ENCODE peak calls at places on chromosomes 4 and X, in seven cellular contexts. One of them, this sample, is unnamed.

GRCh38 chrX:115533485-115533884 is 27.5 kb upstream of the PLS3 start:
- DNase-seq in CD4-positive, alpha-beta T cell: no peak
- DNase-seq in MCF 10A: peak
- DNase-seq in fibroblast of lung: no peak
- DNase-seq in neural progenitor cell: no peak
- DNase-seq in astrocyte of the cerebellum: no peak
- DNase-seq in fibroblast of the aortic adventitia: peak
- DNase-seq in this sample: peak

GRCh38 chrX:72080150-72080549 is 51.6 kb downstream of the RTL5 start:
- DNase-seq in CD4-positive, alpha-beta T cell: no peak
- DNase-seq in MCF 10A: no peak
- DNase-seq in fibroblast of lung: no peak
- DNase-seq in neural progenitor cell: no peak
- DNase-seq in astrocyte of the cerebellum: no peak
- DNase-seq in fibroblast of the aortic adventitia: no peak
- DNase-seq in this sample: no peak

GRCh38 chr4:109947918-109948317 is 35.2 kb downstream of the EGF start:
- DNase-seq in CD4-positive, alpha-beta T cell: no peak
- DNase-seq in MCF 10A: no peak
- DNase-seq in fibroblast of lung: no peak
- DNase-seq in neural progenitor cell: no peak
- DNase-seq in astrocyte of the cerebellum: no peak
- DNase-seq in fibroblast of the aortic adventitia: no peak
- DNase-seq in this sample: no peak

GRCh38 chrX:120564925-120565324 is 4.2 kb upstream of the CUL4B start:
- DNase-seq in CD4-positive, alpha-beta T cell: no peak
- DNase-seq in MCF 10A: no peak
- DNase-seq in fibroblast of lung: no peak
- DNase-seq in neural progenitor cell: no peak
- DNase-seq in astrocyte of the cerebellum: no peak
- DNase-seq in fibroblast of the aortic adventitia: no peak
- DNase-seq in this sample: no peak

GRCh38 chrX:138519296-138519695 is 192.2 kb downstream of the FGF13 start:
- DNase-seq in CD4-positive, alpha-beta T cell: no peak
- DNase-seq in MCF 10A: peak
- DNase-seq in fibroblast of lung: peak
- DNase-seq in neural progenitor cell: peak
- DNase-seq in astrocyte of the cerebellum: peak
- DNase-seq in fibroblast of the aortic adventitia: no peak
- DNase-seq in this sample: no peak

GRCh38 chr4:6123976-6124375 is 76.4 kb downstream of the JAKMIP1 start:
- DNase-seq in CD4-positive, alpha-beta T cell: no peak
- DNase-seq in MCF 10A: no peak
- DNase-seq in fibroblast of lung: no peak
- DNase-seq in neural progenitor cell: no peak
- DNase-seq in astrocyte of the cerebellum: no peak
- DNase-seq in fibroblast of the aortic adventitia: no peak
- DNase-seq in this sample: no peak

GRCh38 chrX:26788402-26788998 is 572.5 kb downstream of the MAGEB5 start:
- DNase-seq in CD4-positive, alpha-beta T cell: no peak
- DNase-seq in MCF 10A: no peak
- DNase-seq in fibroblast of lung: no peak
- DNase-seq in neural progenitor cell: no peak
- DNase-seq in astrocyte of the cerebellum: no peak
- DNase-seq in fibroblast of the aortic adventitia: peak
- DNase-seq in this sample: peak

GRCh38 chrX:124931241-124931640 is 388.4 kb upstream of the TEX13C start:
- DNase-seq in CD4-positive, alpha-beta T cell: no peak
- DNase-seq in MCF 10A: no peak
- DNase-seq in fibroblast of lung: no peak
- DNase-seq in neural progenitor cell: no peak
- DNase-seq in astrocyte of the cerebellum: no peak
- DNase-seq in fibroblast of the aortic adventitia: no peak
- DNase-seq in this sample: no peak

GRCh38 chr4:140012688-140013087 is 141.3 kb downstream of the MAML3 start:
- DNase-seq in CD4-positive, alpha-beta T cell: peak
- DNase-seq in MCF 10A: peak
- DNase-seq in fibroblast of lung: peak
- DNase-seq in neural progenitor cell: peak
- DNase-seq in astrocyte of the cerebellum: peak
- DNase-seq in fibroblast of the aortic adventitia: peak
- DNase-seq in this sample: peak

GRCh38 chr4:61911313-61911756 is 711.2 kb downstream of the ADGRL3 start:
- DNase-seq in CD4-positive, alpha-beta T cell: no peak
- DNase-seq in MCF 10A: no peak
- DNase-seq in fibroblast of lung: peak
- DNase-seq in neural progenitor cell: peak
- DNase-seq in astrocyte of the cerebellum: peak
- DNase-seq in fibroblast of the aortic adventitia: no peak
- DNase-seq in this sample: peak

GRCh38 chrX:48818098-48818497 is 8.2 kb upstream of the ERAS start:
- DNase-seq in CD4-positive, alpha-beta T cell: no peak
- DNase-seq in MCF 10A: no peak
- DNase-seq in fibroblast of lung: no peak
- DNase-seq in neural progenitor cell: no peak
- DNase-seq in astrocyte of the cerebellum: no peak
- DNase-seq in fibroblast of the aortic adventitia: no peak
- DNase-seq in this sample: no peak

GRCh38 chrX:50813843-50814661 is at the start of gene SHROOM4:
- DNase-seq in CD4-positive, alpha-beta T cell: no peak
- DNase-seq in MCF 10A: no peak
- DNase-seq in fibroblast of lung: peak
- DNase-seq in neural progenitor cell: peak
- DNase-seq in astrocyte of the cerebellum: no peak
- DNase-seq in fibroblast of the aortic adventitia: peak
- DNase-seq in this sample: peak

GRCh38 chrX:10453945-10454344 is 166.4 kb downstream of the MID1 start:
- DNase-seq in CD4-positive, alpha-beta T cell: no peak
- DNase-seq in MCF 10A: no peak
- DNase-seq in fibroblast of lung: no peak
- DNase-seq in neural progenitor cell: peak
- DNase-seq in astrocyte of the cerebellum: no peak
- DNase-seq in fibroblast of the aortic adventitia: no peak
- DNase-seq in this sample: no peak

GRCh38 chrX:66328950-66329596 is 165.0 kb downstream of the HEPH start:
- DNase-seq in CD4-positive, alpha-beta T cell: no peak
- DNase-seq in MCF 10A: no peak
- DNase-seq in fibroblast of lung: no peak
- DNase-seq in neural progenitor cell: no peak
- DNase-seq in astrocyte of the cerebellum: no peak
- DNase-seq in fibroblast of the aortic adventitia: no peak
- DNase-seq in this sample: no peak

GRCh38 chr4:140567722-140568121 is 1.0 kb downstream of the UCP1 start:
- DNase-seq in CD4-positive, alpha-beta T cell: no peak
- DNase-seq in MCF 10A: no peak
- DNase-seq in fibroblast of lung: peak
- DNase-seq in neural progenitor cell: peak
- DNase-seq in astrocyte of the cerebellum: no peak
- DNase-seq in fibroblast of the aortic adventitia: peak
- DNase-seq in this sample: peak

GRCh38 chr4:70734168-70734954 is 12.6 kb downstream of the RUFY3 start:
- DNase-seq in CD4-positive, alpha-beta T cell: peak
- DNase-seq in MCF 10A: peak
- DNase-seq in fibroblast of lung: peak
- DNase-seq in neural progenitor cell: peak
- DNase-seq in astrocyte of the cerebellum: no peak
- DNase-seq in fibroblast of the aortic adventitia: peak
- DNase-seq in this sample: peak

GRCh38 chr4:4387531-4388311 is 819 bp downstream of the NSG1 start:
- DNase-seq in CD4-positive, alpha-beta T cell: no peak
- DNase-seq in MCF 10A: no peak
- DNase-seq in fibroblast of lung: no peak
- DNase-seq in neural progenitor cell: peak
- DNase-seq in astrocyte of the cerebellum: no peak
- DNase-seq in fibroblast of the aortic adventitia: no peak
- DNase-seq in this sample: no peak

GRCh38 chr4:25795091-25795490 is 67.7 kb downstream of the SEL1L3 start:
- DNase-seq in CD4-positive, alpha-beta T cell: no peak
- DNase-seq in MCF 10A: no peak
- DNase-seq in fibroblast of lung: no peak
- DNase-seq in neural progenitor cell: no peak
- DNase-seq in astrocyte of the cerebellum: no peak
- DNase-seq in fibroblast of the aortic adventitia: no peak
- DNase-seq in this sample: no peak

GRCh38 chrX:27444093-27444908 is 18.8 kb downstream of the PPP4R3C start:
- DNase-seq in CD4-positive, alpha-beta T cell: no peak
- DNase-seq in MCF 10A: peak
- DNase-seq in fibroblast of lung: no peak
- DNase-seq in neural progenitor cell: no peak
- DNase-seq in astrocyte of the cerebellum: no peak
- DNase-seq in fibroblast of the aortic adventitia: no peak
- DNase-seq in this sample: no peak

DNA sequence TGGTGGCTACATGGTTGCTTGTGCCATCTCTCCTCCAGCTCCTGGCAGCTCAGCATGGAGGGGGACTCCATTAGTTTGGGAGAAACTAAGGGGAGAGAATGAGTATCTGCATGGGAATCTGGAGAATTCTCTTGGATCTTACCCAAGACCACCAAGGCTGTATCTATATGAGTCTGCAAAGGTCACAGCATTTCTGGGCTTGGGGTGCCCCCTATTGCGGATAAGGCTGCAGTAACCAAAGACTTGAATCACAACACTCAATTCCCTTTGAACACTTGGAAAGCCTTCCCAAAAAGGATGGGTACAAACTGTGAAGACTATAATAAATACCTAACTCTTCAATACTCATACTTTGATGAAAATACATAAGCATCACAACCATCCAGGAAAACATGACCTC is 623.5 kb upstream of the NR3C2 start:
- DNase-seq in CD4-positive, alpha-beta T cell: no peak
- DNase-seq in MCF 10A: no peak
- DNase-seq in fibroblast of lung: peak
- DNase-seq in neural progenitor cell: peak
- DNase-seq in astrocyte of the cerebellum: no peak
- DNase-seq in fibroblast of the aortic adventitia: no peak
- DNase-seq in this sample: no peak
- TF ChIP-seq CTCF in CD4-positive, alpha-beta T cell: no peak
- TF ChIP-seq CTCF in MCF 10A: no peak
- TF ChIP-seq CTCF in fibroblast of lung: no peak
- TF ChIP-seq CTCF in neural progenitor cell: peak
- TF ChIP-seq CTCF in astrocyte of the cerebellum: no peak
- TF ChIP-seq CTCF in fibroblast of the aortic adventitia: no peak
- TF ChIP-seq CTCF in this sample: no peak

GRCh38 chrX:17744896-17745523 is 7.7 kb downstream of the SCML1 start:
- DNase-seq in CD4-positive, alpha-beta T cell: no peak
- DNase-seq in MCF 10A: peak
- DNase-seq in fibroblast of lung: no peak
- DNase-seq in neural progenitor cell: no peak
- DNase-seq in astrocyte of the cerebellum: no peak
- DNase-seq in fibroblast of the aortic adventitia: peak
- DNase-seq in this sample: peak
- TF ChIP-seq CTCF in CD4-positive, alpha-beta T cell: peak
- TF ChIP-seq CTCF in MCF 10A: peak
- TF ChIP-seq CTCF in fibroblast of lung: no peak
- TF ChIP-seq CTCF in neural progenitor cell: peak
- TF ChIP-seq CTCF in astrocyte of the cerebellum: no peak
- TF ChIP-seq CTCF in fibroblast of the aortic adventitia: peak
- TF ChIP-seq CTCF in this sample: peak

GRCh38 chr4:153488006-153488718 is 22.0 kb downstream of the TMEM131L start:
- DNase-seq in CD4-positive, alpha-beta T cell: no peak
- DNase-seq in MCF 10A: no peak
- DNase-seq in fibroblast of lung: peak
- DNase-seq in neural progenitor cell: no peak
- DNase-seq in astrocyte of the cerebellum: no peak
- DNase-seq in fibroblast of the aortic adventitia: peak
- DNase-seq in this sample: peak
- TF ChIP-seq CTCF in CD4-positive, alpha-beta T cell: no peak
- TF ChIP-seq CTCF in MCF 10A: no peak
- TF ChIP-seq CTCF in fibroblast of lung: no peak
- TF ChIP-seq CTCF in neural progenitor cell: no peak
- TF ChIP-seq CTCF in astrocyte of the cerebellum: no peak
- TF ChIP-seq CTCF in fibroblast of the aortic adventitia: no peak
- TF ChIP-seq CTCF in this sample: no peak

GRCh38 chrX:39247536-39247935 is 446.3 kb downstream of the MID1IP1 start:
- DNase-seq in CD4-positive, alpha-beta T cell: no peak
- DNase-seq in MCF 10A: no peak
- DNase-seq in fibroblast of lung: no peak
- DNase-seq in neural progenitor cell: no peak
- DNase-seq in astrocyte of the cerebellum: no peak
- DNase-seq in fibroblast of the aortic adventitia: no peak
- DNase-seq in this sample: no peak

GRCh38 chrX:39251995-39252394 is 450.7 kb downstream of the MID1IP1 start:
- DNase-seq in CD4-positive, alpha-beta T cell: no peak
- DNase-seq in MCF 10A: no peak
- DNase-seq in fibroblast of lung: no peak
- DNase-seq in neural progenitor cell: no peak
- DNase-seq in astrocyte of the cerebellum: no peak
- DNase-seq in fibroblast of the aortic adventitia: no peak
- DNase-seq in this sample: no peak

GRCh38 chrX:39253551-39253950 is 452.3 kb downstream of the MID1IP1 start:
- DNase-seq in CD4-positive, alpha-beta T cell: no peak
- DNase-seq in MCF 10A: peak
- DNase-seq in fibroblast of lung: peak
- DNase-seq in neural progenitor cell: no peak
- DNase-seq in astrocyte of the cerebellum: no peak
- DNase-seq in fibroblast of the aortic adventitia: no peak
- DNase-seq in this sample: no peak

GRCh38 chrX:39248330-39248729 is 447.1 kb downstream of the MID1IP1 start:
- DNase-seq in CD4-positive, alpha-beta T cell: no peak
- DNase-seq in MCF 10A: no peak
- DNase-seq in fibroblast of lung: no peak
- DNase-seq in neural progenitor cell: no peak
- DNase-seq in astrocyte of the cerebellum: no peak
- DNase-seq in fibroblast of the aortic adventitia: no peak
- DNase-seq in this sample: no peak

DNA sequence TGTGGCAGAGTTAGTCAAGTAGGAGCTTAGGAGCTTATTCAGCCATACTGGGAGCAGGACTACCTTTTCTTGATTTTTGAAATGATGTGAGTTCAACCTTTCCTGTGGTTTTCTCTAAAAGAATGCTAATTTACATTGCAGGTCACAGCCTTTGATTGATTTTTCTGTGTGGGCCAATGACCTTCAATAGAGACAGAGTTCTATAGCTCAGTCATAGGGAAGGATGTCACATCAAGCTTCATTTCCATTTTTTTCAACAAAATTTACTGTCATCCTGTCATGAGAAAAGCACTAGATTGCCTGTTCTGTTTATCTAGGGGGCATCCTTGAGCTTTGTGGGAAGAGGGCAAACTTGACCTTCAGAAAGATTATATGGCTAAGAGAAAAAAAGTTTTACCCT is 448.7 kb downstream of the MID1IP1 start:
- DNase-seq in CD4-positive, alpha-beta T cell: no peak
- DNase-seq in MCF 10A: no peak
- DNase-seq in fibroblast of lung: no peak
- DNase-seq in neural progenitor cell: no peak
- DNase-seq in astrocyte of the cerebellum: no peak
- DNase-seq in fibroblast of the aortic adventitia: no peak
- DNase-seq in this sample: no peak
- TF ChIP-seq CTCF in CD4-positive, alpha-beta T cell: no peak
- TF ChIP-seq CTCF in MCF 10A: no peak
- TF ChIP-seq CTCF in fibroblast of lung: no peak
- TF ChIP-seq CTCF in neural progenitor cell: no peak
- TF ChIP-seq CTCF in astrocyte of the cerebellum: no peak
- TF ChIP-seq CTCF in fibroblast of the aortic adventitia: no peak
- TF ChIP-seq CTCF in this sample: no peak

GRCh38 chr4:84238247-84239090 is 260.6 kb downstream of the NKX6-1 start:
- DNase-seq in CD4-positive, alpha-beta T cell: no peak
- DNase-seq in MCF 10A: peak
- DNase-seq in fibroblast of lung: peak
- DNase-seq in neural progenitor cell: no peak
- DNase-seq in astrocyte of the cerebellum: peak
- DNase-seq in fibroblast of the aortic adventitia: peak
- DNase-seq in this sample: peak
- TF ChIP-seq CTCF in CD4-positive, alpha-beta T cell: no peak
- TF ChIP-seq CTCF in MCF 10A: no peak
- TF ChIP-seq CTCF in fibroblast of lung: peak
- TF ChIP-seq CTCF in neural progenitor cell: peak
- TF ChIP-seq CTCF in astrocyte of the cerebellum: peak
- TF ChIP-seq CTCF in fibroblast of the aortic adventitia: no peak
- TF ChIP-seq CTCF in this sample: no peak